ENCODE peak calls at places on chromosomes 5 and 9, in four cellular contexts. G is K562, X is HepG2, V is H1. M is an unnamed sample.

GRCh38 chr5:144276034-144276822 is 105.6 kb downstream of the KCTD16 start:
- DNase-seq in G (no peak), X (no peak), V (no peak), M (no peak)

GRCh38 chr9:84436386-84437114 is 96.0 kb upstream of the SLC28A3 start:
- DNase-seq in X (no peak), V (no peak), G (no peak), M (no peak)

GRCh38 chr5:78591972-78592700 is 56.4 kb downstream of the LHFPL2 start:
- DNase-seq in X (no peak), V (no peak), G (no peak), M (no peak)

GRCh38 chr5:41794478-41794877 is 75.7 kb downstream of the OXCT1 start:
- DNase-seq in G (peak), V (no peak), X (peak), M (peak)

GRCh38 chr9:137358126-137358525 is 56.1 kb upstream of the NRARP start:
- DNase-seq in G (no peak), X (no peak), V (no peak), M (no peak)

GRCh38 chr5:57434227-57434640 is 48.4 kb downstream of the ACTBL2 start:
- DNase-seq in X (no peak), G (no peak), V (no peak), M (no peak)

GRCh38 chr9:2623046-2623865 is 1.7 kb downstream of the VLDLR start:
- DNase-seq in X (peak), V (peak), G (no peak), M (peak)

GRCh38 chr5:109922396-109922995 is 232.8 kb downstream of the MAN2A1 start:
- DNase-seq in V (no peak), G (no peak), X (no peak), M (no peak)

GRCh38 chr5:34545164-34545563 is 111.0 kb upstream of the RAI14 start:
- DNase-seq in X (no peak), G (no peak), V (no peak), M (no peak)

GRCh38 chr5:149791881-149792280 is 61.8 kb downstream of the PPARGC1B start:
- DNase-seq in X (no peak), G (no peak), V (no peak), M (no peak)
- TF ChIP-seq PHF8 in X (no peak), G (no peak), V (no peak), M (no peak)

GRCh38 chr9:21972361-21972760 is 21.8 kb downstream of the CDKN2A start:
- DNase-seq in G (no peak), X (no peak), V (no peak), M (no peak)

GRCh38 chr9:21976334-21976875 is 17.8 kb downstream of the CDKN2A start:
- DNase-seq in X (no peak), V (no peak), G (no peak), M (no peak)

GRCh38 chr9:21974230-21974541 is 20.0 kb downstream of the CDKN2A start:
- DNase-seq in X (no peak), V (no peak), G (no peak), M (no peak)

GRCh38 chr9:21970800-21971620 is 23.2 kb downstream of the CDKN2A start:
- DNase-seq in G (no peak), X (no peak), V (peak), M (no peak)

GRCh38 chr9:21974542-21975409 is 19.4 kb downstream of the CDKN2A start:
- DNase-seq in X (no peak), G (no peak), V (peak), M (no peak)
- TF ChIP-seq PHF8 in X (no peak), G (no peak), V (peak), M (no peak)

DNA sequence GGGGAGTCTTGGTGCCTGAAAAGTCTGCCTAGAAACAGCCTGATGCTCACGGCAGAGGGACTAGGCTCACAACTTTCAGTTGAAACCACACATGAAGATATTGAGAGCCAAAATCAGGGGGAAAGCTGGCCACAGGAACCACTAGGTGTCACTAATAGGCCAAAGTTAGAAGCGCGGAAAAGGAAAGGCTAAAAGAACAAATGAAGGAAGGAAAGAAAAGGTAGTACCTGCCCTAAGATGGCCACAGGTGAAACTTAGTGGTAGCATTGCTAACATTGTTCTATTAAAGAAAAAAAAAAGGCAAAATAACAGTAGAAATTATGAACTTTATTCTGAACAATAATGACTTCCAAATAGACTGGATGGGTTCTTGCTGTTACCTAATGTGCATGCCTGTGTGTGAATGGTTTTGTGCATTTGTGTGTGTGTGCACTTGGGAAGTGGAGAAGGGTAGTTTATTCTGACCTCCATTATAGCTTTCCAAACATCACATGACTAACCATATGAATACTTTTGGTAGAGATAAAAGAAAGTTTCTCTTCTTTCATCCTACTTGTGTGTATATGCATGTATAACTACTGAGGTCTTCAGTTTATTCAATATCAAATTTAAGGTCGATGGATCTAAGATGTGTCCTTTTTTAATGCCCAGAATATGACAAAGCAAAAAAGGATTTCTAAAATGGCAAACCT is 2.1 kb upstream of the RFESD start:
- DNase-seq in G (peak), V (peak), X (peak), M (peak)
- TF ChIP-seq PHF8 in G (no peak), V (no peak), X (no peak), M (no peak)

GRCh38 chr9:135663451-135663770 is 302 bp downstream of the LCN9 start:
- DNase-seq in V (no peak), G (no peak), X (no peak), M (no peak)
- TF ChIP-seq PHF8 in V (no peak), G (no peak), X (no peak), M (no peak)

GRCh38 chr5:167208911-167209310 is 1082.5 kb upstream of the WWC1 start:
- DNase-seq in V (no peak), X (no peak), G (no peak), M (no peak)
- TF ChIP-seq PHF8 in V (no peak), X (no peak), G (no peak), M (no peak)

DNA sequence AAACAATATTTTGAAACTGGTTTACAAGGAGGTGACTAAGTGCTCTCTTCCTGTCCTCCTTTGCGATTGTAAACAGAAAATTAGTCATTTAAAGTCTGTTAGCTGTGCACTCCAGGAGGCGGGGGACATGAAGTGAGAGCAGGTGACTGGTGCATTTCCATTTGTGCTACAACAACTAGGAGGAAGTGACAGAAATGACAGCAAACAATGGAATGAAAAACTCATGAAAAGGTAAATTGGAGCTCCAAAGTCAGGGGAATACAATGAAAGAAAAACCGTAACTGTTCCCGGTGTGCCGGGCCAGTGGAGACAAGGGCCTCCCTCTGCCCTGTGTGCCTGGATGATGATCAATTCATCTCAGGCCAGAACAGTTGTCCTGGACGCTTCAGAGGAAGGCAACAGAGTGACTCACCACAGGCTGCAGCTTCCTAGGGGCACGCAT is 439.9 kb downstream of the GADD45G start:
- DNase-seq in X (peak), V (peak), G (no peak), M (peak)
- TF ChIP-seq PHF8 in X (no peak), V (no peak), G (no peak), M (no peak)

GRCh38 chr9:124353811-124354274 is 61.4 kb downstream of the PSMB7 start:
- DNase-seq in G (no peak), V (no peak), X (no peak), M (peak)
- TF ChIP-seq PHF8 in G (no peak), V (no peak), X (no peak), M (no peak)

GRCh38 chr9:135589596-135590485 is 28.3 kb downstream of the PAEP start:
- DNase-seq in V (peak), X (no peak), G (no peak), M (no peak)

GRCh38 chr9:135590486-135591079 is 29.0 kb downstream of the PAEP start:
- DNase-seq in V (peak), G (no peak), X (no peak), M (no peak)

GRCh38 chr9:135588371-135588770 is 26.8 kb downstream of the PAEP start:
- DNase-seq in V (peak), X (no peak), G (no peak), M (no peak)

GRCh38 chr9:135587658-135588057 is 26.1 kb downstream of the PAEP start:
- DNase-seq in X (no peak), G (peak), V (peak), M (no peak)

DNA sequence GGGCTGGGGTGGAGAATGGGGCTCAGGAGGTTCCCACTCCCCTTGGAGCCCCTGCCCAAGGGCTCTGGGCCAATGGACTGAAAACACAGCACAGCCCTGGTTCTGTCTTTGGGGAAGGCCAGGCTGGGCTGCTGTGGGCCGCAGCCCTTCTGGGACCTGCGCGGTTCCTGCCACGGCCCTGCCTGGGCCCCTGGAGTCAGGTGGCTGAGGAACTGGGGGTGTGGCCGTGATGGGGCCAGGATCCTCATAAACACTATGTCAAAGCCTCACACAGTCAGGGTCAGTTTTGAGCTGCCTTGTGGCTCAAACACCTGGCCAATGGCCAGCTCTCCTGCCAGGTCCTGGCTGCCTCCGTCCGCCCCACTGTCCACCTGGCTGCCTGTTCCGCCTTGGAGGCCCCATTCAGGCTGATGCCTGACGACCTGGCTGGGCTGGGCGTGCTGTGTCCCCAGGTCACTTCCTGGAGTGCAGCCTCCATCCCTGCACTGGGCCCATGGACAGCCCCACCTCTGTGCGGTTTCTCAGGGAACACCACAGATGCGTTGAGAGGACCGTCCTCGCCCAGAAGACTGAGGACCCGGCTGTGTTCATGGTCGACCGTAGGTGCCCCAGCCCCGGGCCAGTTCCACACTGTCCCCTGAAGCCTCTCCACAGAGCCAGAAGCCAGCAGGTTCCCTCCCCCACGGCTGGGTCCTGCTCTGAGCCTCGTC is 27.5 kb downstream of the PAEP start:
- DNase-seq in G (no peak), X (no peak), V (peak), M (no peak)
- TF ChIP-seq PHF8 in G (no peak), X (no peak), V (no peak), M (no peak)

M was measured in A549.